ENCODE peak calls at places on chromosomes 4 and X, in ten cellular contexts. B is sigmoid colon; L is activated CD4-positive, alpha-beta T cell treated with anti-CD3 and anti-CD28 coated beads, Interleukin-2, amount 50 U/mL, for 48 hours; Y is neuronal stem cell; O is BJ; F is non-pigmented ciliary epithelial cell; E is central memory CD4-positive, alpha-beta T cell; M is stimulated activated CD4-positive, alpha-beta T cell treated with anti-CD3 and anti-CD28 coated beads, Interleukin-1b, Interleukin-23, amount 100 ng/mL, for 24 hours; N is left kidney; Z is HT1080. J is an unnamed sample.

GRCh38 chrX:83934220-83934619 is 73.3 kb downstream of the CYLC1 start:
- DNase-seq in B (no peak), L (no peak), Y (no peak), O (no peak), F (no peak), E (no peak), M (no peak), N (no peak), Z (no peak), J (no peak)

GRCh38 chrX:2521092-2521926 is 20.5 kb upstream of the DHRSX start:
- DNase-seq in B (no peak), L (no peak), Y (no peak), O (no peak), F (no peak), E (no peak), M (no peak), N (no peak), Z (no peak), J (no peak)

GRCh38 chr4:123555500-123556273 is 159.1 kb downstream of the SPRY1 start:
- DNase-seq in B (peak; percentile 92), L (no peak), Y (no peak), O (peak; percentile 38), F (peak; percentile 76), E (no peak), M (no peak), N (peak; percentile 89), Z (peak; percentile 43), J (peak; percentile 31)

GRCh38 chr4:141501395-141501794 is 135.0 kb upstream of the IL15 start:
- DNase-seq in B (no peak), L (no peak), Y (no peak), O (no peak), F (no peak), E (no peak), M (no peak), N (no peak), Z (no peak), J (no peak)

GRCh38 chrX:103846395-103846794 is 14.3 kb upstream of the RAB9B start:
- DNase-seq in B (no peak), L (no peak), Y (no peak), O (no peak), F (no peak), E (no peak), M (no peak), N (no peak), Z (peak; percentile 60), J (no peak)

GRCh38 chrX:20218809-20219505 is 47.8 kb downstream of the RPS6KA3 start:
- DNase-seq in B (peak; percentile 65), L (no peak), Y (no peak), O (no peak), F (no peak), E (no peak), M (no peak), N (peak; percentile 27), Z (no peak), J (no peak)

GRCh38 chr4:134490863-134491262 is 289.3 kb upstream of the PABPC4L start:
- DNase-seq in B (no peak), L (no peak), Y (no peak), O (no peak), F (no peak), E (no peak), M (no peak), N (no peak), Z (peak; percentile 5), J (no peak)

GRCh38 chr4:15002659-15003440 is 569 bp downstream of the CPEB2 start:
- DNase-seq in B (peak; percentile 94), L (peak; percentile 81), Y (peak; percentile 71), O (peak; percentile 47), F (no peak), E (peak; percentile 89), M (peak; percentile 66), N (peak; percentile 83), Z (peak; percentile 88), J (peak; percentile 45)

GRCh38 chrX:47643926-47644325 is 6.4 kb downstream of the ELK1 start:
- DNase-seq in B (no peak), L (no peak), Y (no peak), O (no peak), F (no peak), E (no peak), M (no peak), N (peak; percentile 61), Z (no peak), J (no peak)

GRCh38 chr4:87461281-87461700 is 38.9 kb downstream of the NUDT9 start:
- DNase-seq in B (no peak), L (no peak), Y (no peak), O (no peak), F (peak; percentile 19), E (no peak), M (no peak), N (no peak), Z (no peak), J (no peak)

GRCh38 chrX:2626750-2627149 is 64.3 kb upstream of the CD99 start:
- DNase-seq in B (no peak), L (no peak), Y (no peak), O (no peak), F (no peak), E (no peak), M (no peak), N (no peak), Z (no peak), J (no peak)

GRCh38 chrX:153507484-153508178 is 9.8 kb upstream of the ATP2B3 start:
- DNase-seq in B (peak; percentile 90), L (peak; percentile 86), Y (peak; percentile 66), O (no peak), F (peak; percentile 20), E (peak; percentile 70), M (peak; percentile 64), N (peak; percentile 86), Z (peak; percentile 64), J (no peak)

GRCh38 chr4:108043536-108043935 is 53.8 kb downstream of the HADH start:
- DNase-seq in B (no peak), L (no peak), Y (peak; percentile 80), O (no peak), F (no peak), E (no peak), M (no peak), N (peak; percentile 87), Z (no peak), J (no peak)

GRCh38 chrX:65838674-65839073 is 171.2 kb downstream of the MSN start:
- DNase-seq in B (no peak), L (no peak), Y (no peak), O (no peak), F (no peak), E (no peak), M (no peak), N (no peak), Z (no peak), J (no peak)

GRCh38 chrX:149799095-149799721 is 17.5 kb downstream of the MAGEA9 start:
- DNase-seq in B (no peak), L (no peak), Y (no peak), O (no peak), F (no peak), E (no peak), M (no peak), N (no peak), Z (no peak), J (no peak)

GRCh38 chrX:150841466-150842197 is 56.8 kb downstream of the CD99L2 start:
- DNase-seq in B (no peak), L (no peak), Y (no peak), O (no peak), F (peak; percentile 10), E (no peak), M (no peak), N (no peak), Z (no peak), J (no peak)

GRCh38 chrX:56738670-56739069 is 9.6 kb downstream of the NBDY start:
- DNase-seq in B (no peak), L (no peak), Y (no peak), O (no peak), F (no peak), E (no peak), M (no peak), N (no peak), Z (no peak), J (no peak)

GRCh38 chrX:103343105-103343504 is 13.1 kb downstream of the TCEAL7 start:
- DNase-seq in B (no peak), L (peak; percentile 57), Y (no peak), O (no peak), F (no peak), E (peak; percentile 21), M (peak; percentile 25), N (peak; percentile 60), Z (peak; percentile 27), J (no peak)